ENCODE peak calls at places on chromosome 22, in seven cellular contexts. One of them, this sample, is unnamed. For H3K4me1, the result is how much of the 10 kb centered on the place peaks cover.

GRCh38 chr22:26050079-26050478 is 119.2 kb upstream of the SEZ6L start:
- DNase-seq in left ventricle myocardium inferior: no peak
- DNase-seq in gastrocnemius medialis: no peak
- DNase-seq in K562: no peak
- DNase-seq in IMR-90: no peak
- DNase-seq in psoas muscle: no peak
- DNase-seq in neuronal stem cell: no peak
- DNase-seq in this sample: no peak

GRCh38 chr22:46731246-46732040 is 6.6 kb downstream of the CERK start:
- DNase-seq in K562: no peak
- DNase-seq in gastrocnemius medialis: peak
- DNase-seq in left ventricle myocardium inferior: peak
- DNase-seq in IMR-90: no peak
- DNase-seq in psoas muscle: peak
- DNase-seq in neuronal stem cell: no peak
- DNase-seq in this sample: no peak

GRCh38 chr22:20401376-20402020 is 7.5 kb downstream of the ZNF74 start:
- DNase-seq in IMR-90: no peak
- DNase-seq in psoas muscle: no peak
- DNase-seq in neuronal stem cell: no peak
- DNase-seq in K562: peak
- DNase-seq in gastrocnemius medialis: no peak
- DNase-seq in left ventricle myocardium inferior: no peak
- DNase-seq in this sample: no peak

GRCh38 chr22:36411589-36412258 is 24.0 kb upstream of the MYH9 start:
- DNase-seq in psoas muscle: no peak
- DNase-seq in gastrocnemius medialis: peak
- DNase-seq in left ventricle myocardium inferior: no peak
- DNase-seq in neuronal stem cell: no peak
- DNase-seq in IMR-90: no peak
- DNase-seq in K562: no peak
- DNase-seq in this sample: no peak

GRCh38 chr22:20918663-20919220 is 1.5 kb downstream of the CRKL start:
- DNase-seq in IMR-90: no peak
- DNase-seq in K562: peak
- DNase-seq in left ventricle myocardium inferior: no peak
- DNase-seq in gastrocnemius medialis: no peak
- DNase-seq in neuronal stem cell: no peak
- DNase-seq in psoas muscle: no peak
- DNase-seq in this sample: no peak

GRCh38 chr22:19648419-19648929 is 65.8 kb upstream of the SEPTIN5 start:
- DNase-seq in psoas muscle: no peak
- DNase-seq in K562: peak
- DNase-seq in IMR-90: no peak
- DNase-seq in neuronal stem cell: no peak
- DNase-seq in gastrocnemius medialis: no peak
- DNase-seq in left ventricle myocardium inferior: no peak
- DNase-seq in this sample: no peak

GRCh38 chr22:36977401-36977861 is 41.8 kb downstream of the TST start:
- DNase-seq in IMR-90: peak
- DNase-seq in neuronal stem cell: peak
- DNase-seq in gastrocnemius medialis: peak
- DNase-seq in K562: peak
- DNase-seq in psoas muscle: peak
- DNase-seq in left ventricle myocardium inferior: peak
- DNase-seq in this sample: peak

GRCh38 chr22:20499769-20500168 is 4.2 kb upstream of the KLHL22 start:
- DNase-seq in IMR-90: no peak
- DNase-seq in psoas muscle: no peak
- DNase-seq in left ventricle myocardium inferior: no peak
- DNase-seq in gastrocnemius medialis: no peak
- DNase-seq in neuronal stem cell: no peak
- DNase-seq in K562: no peak
- DNase-seq in this sample: no peak

GRCh38 chr22:37334859-37335818 is 52.8 kb downstream of the CYTH4 start:
- DNase-seq in psoas muscle: no peak
- DNase-seq in neuronal stem cell: no peak
- DNase-seq in left ventricle myocardium inferior: no peak
- DNase-seq in K562: no peak
- DNase-seq in IMR-90: no peak
- DNase-seq in gastrocnemius medialis: no peak
- DNase-seq in this sample: no peak

GRCh38 chr22:33699176-33699575 is 221.1 kb downstream of the LARGE1 start:
- DNase-seq in K562: no peak
- DNase-seq in gastrocnemius medialis: no peak
- DNase-seq in IMR-90: no peak
- DNase-seq in left ventricle myocardium inferior: no peak
- DNase-seq in psoas muscle: no peak
- DNase-seq in neuronal stem cell: no peak
- DNase-seq in this sample: no peak

GRCh38 chr22:42645938-42646568 is 3.1 kb downstream of the CYB5R3 start:
- DNase-seq in K562: no peak
- DNase-seq in psoas muscle: no peak
- DNase-seq in left ventricle myocardium inferior: no peak
- DNase-seq in gastrocnemius medialis: no peak
- DNase-seq in IMR-90: no peak
- DNase-seq in neuronal stem cell: no peak
- DNase-seq in this sample: no peak

GRCh38 chr22:20079745-20080444 is at the start of gene DGCR8:
- DNase-seq in psoas muscle: peak
- DNase-seq in gastrocnemius medialis: peak
- DNase-seq in left ventricle myocardium inferior: peak
- DNase-seq in IMR-90: peak
- DNase-seq in K562: peak
- DNase-seq in neuronal stem cell: peak
- DNase-seq in this sample: peak

GRCh38 chr22:25174156-25174887 is 25.3 kb upstream of the CRYBB3 start:
- DNase-seq in psoas muscle: no peak
- DNase-seq in K562: no peak
- DNase-seq in neuronal stem cell: no peak
- DNase-seq in left ventricle myocardium inferior: no peak
- DNase-seq in gastrocnemius medialis: no peak
- DNase-seq in IMR-90: no peak
- DNase-seq in this sample: no peak

GRCh38 chr22:26406118-26406517 is 22.9 kb upstream of the ASPHD2 start:
- DNase-seq in gastrocnemius medialis: no peak
- DNase-seq in neuronal stem cell: no peak
- DNase-seq in left ventricle myocardium inferior: no peak
- DNase-seq in IMR-90: peak
- DNase-seq in K562: no peak
- DNase-seq in psoas muscle: no peak
- DNase-seq in this sample: no peak

GRCh38 chr22:46557736-46558480 is 20.5 kb upstream of the CELSR1 start:
- DNase-seq in gastrocnemius medialis: no peak
- DNase-seq in psoas muscle: no peak
- DNase-seq in IMR-90: no peak
- DNase-seq in K562: no peak
- DNase-seq in neuronal stem cell: no peak
- DNase-seq in left ventricle myocardium inferior: peak
- DNase-seq in this sample: no peak

GRCh38 chr22:26671317-26672059 is 14.1 kb downstream of the MIAT start:
- DNase-seq in IMR-90: no peak
- DNase-seq in left ventricle myocardium inferior: no peak
- DNase-seq in K562: no peak
- DNase-seq in gastrocnemius medialis: no peak
- DNase-seq in neuronal stem cell: no peak
- DNase-seq in psoas muscle: peak
- DNase-seq in this sample: peak

GRCh38 chr22:26897384-26897783 is 240.0 kb downstream of the MIAT start:
- DNase-seq in IMR-90: no peak
- DNase-seq in left ventricle myocardium inferior: no peak
- DNase-seq in K562: no peak
- DNase-seq in neuronal stem cell: no peak
- DNase-seq in gastrocnemius medialis: no peak
- DNase-seq in psoas muscle: no peak
- DNase-seq in this sample: no peak

GRCh38 chr22:19579880-19580279 is 55.7 kb upstream of the CLDN5 start:
- DNase-seq in K562: peak
- DNase-seq in psoas muscle: peak
- DNase-seq in left ventricle myocardium inferior: peak
- DNase-seq in gastrocnemius medialis: no peak
- DNase-seq in neuronal stem cell: no peak
- DNase-seq in IMR-90: no peak
- DNase-seq in this sample: peak

GRCh38 chr22:46025973-46026906 is 49.3 kb upstream of the WNT7B start:
- DNase-seq in neuronal stem cell: no peak
- DNase-seq in K562: no peak
- DNase-seq in IMR-90: no peak
- DNase-seq in gastrocnemius medialis: peak
- DNase-seq in psoas muscle: no peak
- DNase-seq in left ventricle myocardium inferior: peak
- DNase-seq in this sample: peak

GRCh38 chr22:23411739-23412138 is 168.4 kb downstream of the IGLL1 start:
- DNase-seq in gastrocnemius medialis: no peak
- DNase-seq in psoas muscle: no peak
- DNase-seq in left ventricle myocardium inferior: no peak
- DNase-seq in neuronal stem cell: no peak
- DNase-seq in K562: no peak
- DNase-seq in IMR-90: no peak
- DNase-seq in this sample: no peak

GRCh38 chr22:32916025-32916424 is 114.5 kb downstream of the TIMP3 start:
- DNase-seq in left ventricle myocardium inferior: no peak
- DNase-seq in IMR-90: no peak
- DNase-seq in neuronal stem cell: no peak
- DNase-seq in psoas muscle: no peak
- DNase-seq in K562: no peak
- DNase-seq in gastrocnemius medialis: no peak
- DNase-seq in this sample: no peak

GRCh38 chr22:23219787-23220484 is 39.6 kb downstream of the BCR start:
- DNase-seq in gastrocnemius medialis: no peak
- DNase-seq in left ventricle myocardium inferior: no peak
- DNase-seq in K562: peak
- DNase-seq in neuronal stem cell: no peak
- DNase-seq in psoas muscle: no peak
- DNase-seq in IMR-90: peak
- DNase-seq in this sample: peak

GRCh38 chr22:25054943-25055511 is 102.5 kb downstream of the KIAA1671 start:
- DNase-seq in IMR-90: no peak
- DNase-seq in neuronal stem cell: no peak
- DNase-seq in K562: no peak
- DNase-seq in gastrocnemius medialis: peak
- DNase-seq in left ventricle myocardium inferior: no peak
- DNase-seq in psoas muscle: no peak
- DNase-seq in this sample: no peak

GRCh38 chr22:41383085-41383484 is 1.3 kb downstream of the TEF start:
- DNase-seq in neuronal stem cell: no peak
- DNase-seq in IMR-90: no peak
- DNase-seq in left ventricle myocardium inferior: no peak
- DNase-seq in gastrocnemius medialis: no peak
- DNase-seq in psoas muscle: no peak
- DNase-seq in K562: no peak
- DNase-seq in this sample: no peak
- H3K4me3 ChIP-seq in neuronal stem cell: peak
- H3K4me3 ChIP-seq in IMR-90: peak
- H3K4me3 ChIP-seq in left ventricle myocardium inferior: peak
- H3K4me3 ChIP-seq in gastrocnemius medialis: peak
- H3K4me3 ChIP-seq in psoas muscle: peak
- H3K4me3 ChIP-seq in K562: no peak
- H3K4me3 ChIP-seq in this sample: peak

GRCh38 chr22:29267858-29268510 is at the start of the genes EWSR1 and RHBDD3:
- DNase-seq in left ventricle myocardium inferior: peak
- DNase-seq in K562: peak
- DNase-seq in neuronal stem cell: peak
- DNase-seq in gastrocnemius medialis: peak
- DNase-seq in psoas muscle: peak
- DNase-seq in IMR-90: peak
- DNase-seq in this sample: peak
- H3K4me1 ChIP-seq in left ventricle myocardium inferior: half or more
- H3K4me1 ChIP-seq in K562: under half
- H3K4me1 ChIP-seq in neuronal stem cell: under half
- H3K4me1 ChIP-seq in gastrocnemius medialis: under half
- H3K4me1 ChIP-seq in psoas muscle: half or more
- H3K4me1 ChIP-seq in IMR-90: under half
- H3K4me1 ChIP-seq in this sample: under half

GRCh38 chr22:50304528-50305392 is 2.7 kb downstream of the PLXNB2 start:
- DNase-seq in K562: peak
- DNase-seq in psoas muscle: no peak
- DNase-seq in IMR-90: no peak
- DNase-seq in neuronal stem cell: no peak
- DNase-seq in left ventricle myocardium inferior: no peak
- DNase-seq in gastrocnemius medialis: peak
- DNase-seq in this sample: peak
- H3K4me3 ChIP-seq in K562: no peak
- H3K4me3 ChIP-seq in psoas muscle: peak
- H3K4me3 ChIP-seq in IMR-90: peak
- H3K4me3 ChIP-seq in neuronal stem cell: no peak
- H3K4me3 ChIP-seq in left ventricle myocardium inferior: peak
- H3K4me3 ChIP-seq in gastrocnemius medialis: peak
- H3K4me3 ChIP-seq in this sample: peak

GRCh38 chr22:40044102-40044869 is 49.5 kb downstream of the FAM83F start:
- DNase-seq in psoas muscle: peak
- DNase-seq in gastrocnemius medialis: peak
- DNase-seq in IMR-90: peak
- DNase-seq in neuronal stem cell: peak
- DNase-seq in K562: peak
- DNase-seq in left ventricle myocardium inferior: peak
- DNase-seq in this sample: peak
- H3K4me1 ChIP-seq in psoas muscle: under half
- H3K4me1 ChIP-seq in gastrocnemius medialis: under half
- H3K4me1 ChIP-seq in IMR-90: under half
- H3K4me1 ChIP-seq in neuronal stem cell: under half
- H3K4me1 ChIP-seq in K562: under half
- H3K4me1 ChIP-seq in left ventricle myocardium inferior: half or more
- H3K4me1 ChIP-seq in this sample: under half

DNA sequence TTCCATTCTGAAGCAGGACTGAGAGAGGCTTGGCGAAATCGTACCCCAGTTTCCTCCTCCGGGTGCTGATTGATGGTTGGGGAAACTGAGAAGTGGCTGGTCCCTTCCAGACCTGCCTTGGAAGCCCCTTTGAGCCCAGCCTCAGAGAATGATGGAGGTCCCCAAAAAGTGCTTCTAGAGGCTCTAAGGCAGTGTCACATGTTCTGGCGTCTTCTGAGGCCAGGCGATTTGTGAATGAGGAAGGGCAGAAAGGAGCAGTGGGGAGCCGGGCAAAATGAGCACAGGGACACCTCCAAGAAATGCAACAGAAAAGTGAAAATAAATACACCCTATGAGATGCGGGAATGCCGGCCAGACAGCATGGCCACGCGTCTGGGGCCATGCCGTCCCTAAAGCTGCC is 1.0 kb upstream of the LIF start:
- DNase-seq in neuronal stem cell: no peak
- DNase-seq in psoas muscle: no peak
- DNase-seq in K562: no peak
- DNase-seq in left ventricle myocardium inferior: no peak
- DNase-seq in gastrocnemius medialis: no peak
- DNase-seq in IMR-90: no peak
- DNase-seq in this sample: no peak
- H3K4me3 ChIP-seq in neuronal stem cell: no peak
- H3K4me3 ChIP-seq in psoas muscle: no peak
- H3K4me3 ChIP-seq in K562: no peak
- H3K4me3 ChIP-seq in left ventricle myocardium inferior: no peak
- H3K4me3 ChIP-seq in gastrocnemius medialis: no peak
- H3K4me3 ChIP-seq in IMR-90: peak
- H3K4me3 ChIP-seq in this sample: no peak

GRCh38 chr22:43835166-43835565 is 23.1 kb upstream of the EFCAB6 start:
- DNase-seq in psoas muscle: no peak
- DNase-seq in gastrocnemius medialis: no peak
- DNase-seq in left ventricle myocardium inferior: no peak
- DNase-seq in IMR-90: no peak
- DNase-seq in neuronal stem cell: no peak
- DNase-seq in K562: no peak
- DNase-seq in this sample: no peak
- H3K4me1 ChIP-seq in psoas muscle: under half
- H3K4me1 ChIP-seq in gastrocnemius medialis: under half
- H3K4me1 ChIP-seq in left ventricle myocardium inferior: under half
- H3K4me1 ChIP-seq in IMR-90: under half
- H3K4me1 ChIP-seq in neuronal stem cell: under half
- H3K4me1 ChIP-seq in K562: under half
- H3K4me1 ChIP-seq in this sample: under half